ENCODE peak calls at places on chromosomes 7 and 10, in seven cellular contexts. A is HuH-7; G is HT-29; U is LoVo; N is endodermal cell; R is HT1080; I is activated CD8-positive, alpha-beta memory T cell treated with anti-CD3 and anti-CD28 coated beads for 48 hours. O is an unnamed sample.

GRCh38 chr10:86317949-86318725 is 48.5 kb downstream of the GRID1 start:
- DNase-seq in A (no peak), G (no peak), U (no peak), N (peak), R (peak), I (no peak), O (no peak)

GRCh38 chr7:36161996-36162395 is 8.9 kb downstream of the EEPD1 start:
- DNase-seq in A (no peak), G (no peak), U (peak), N (peak), R (peak), I (no peak), O (no peak)

GRCh38 chr7:90520484-90520883 is 51.0 kb downstream of the PTTG1IP2 start:
- DNase-seq in A (no peak), G (no peak), U (no peak), N (no peak), R (no peak), I (no peak), O (no peak)

GRCh38 chr10:71401969-71402368 is 5.2 kb downstream of the CDH23 start:
- DNase-seq in A (no peak), G (no peak), U (no peak), N (peak), R (no peak), I (no peak), O (no peak)

GRCh38 chr10:82378146-82378545 is 503.2 kb downstream of the NRG3 start:
- DNase-seq in A (no peak), G (peak), U (no peak), N (no peak), R (peak), I (no peak), O (no peak)

GRCh38 chr7:156257904-156258303 is 382.7 kb upstream of the RNF32 start:
- DNase-seq in A (no peak), G (no peak), U (no peak), N (no peak), R (peak), I (no peak), O (no peak)

GRCh38 chr7:158044156-158044823 is 543.3 kb downstream of the PTPRN2 start:
- DNase-seq in A (no peak), G (no peak), U (no peak), N (peak), R (no peak), I (no peak), O (no peak)

GRCh38 chr7:16504019-16504418 is 22.6 kb upstream of the LRRC72 start:
- DNase-seq in A (no peak), G (no peak), U (no peak), N (peak), R (peak), I (no peak), O (no peak)

GRCh38 chr10:59872892-59873463 is 33.4 kb downstream of the CCDC6 start:
- DNase-seq in A (no peak), G (no peak), U (no peak), N (no peak), R (peak), I (no peak), O (peak)

GRCh38 chr10:43333653-43334052 is 37.8 kb upstream of the FXYD4 start:
- DNase-seq in A (no peak), G (no peak), U (no peak), N (no peak), R (no peak), I (no peak), O (no peak)